ENCODE peak calls at places on chromosomes 5 and 9, in ten cellular contexts. One of them, this sample, is unnamed.

GRCh38 chr9:70589571-70590263 is 175.3 kb upstream of the KLF9 start:
- DNase-seq in kidney: no peak
- DNase-seq in DND-41: no peak
- DNase-seq in heart left ventricle: no peak
- DNase-seq in left ventricle myocardium inferior: peak; percentile 52
- DNase-seq in H7: no peak
- DNase-seq in HCT116: no peak
- DNase-seq in heart right ventricle: peak; percentile 21
- DNase-seq in body of pancreas: no peak
- DNase-seq in bronchial epithelial cell: peak; percentile 27
- DNase-seq in this sample: no peak

GRCh38 chr5:38755171-38755570 is 90.6 kb upstream of the OSMR start:
- DNase-seq in kidney: no peak
- DNase-seq in DND-41: no peak
- DNase-seq in heart left ventricle: no peak
- DNase-seq in left ventricle myocardium inferior: no peak
- DNase-seq in H7: no peak
- DNase-seq in HCT116: no peak
- DNase-seq in heart right ventricle: no peak
- DNase-seq in body of pancreas: no peak
- DNase-seq in bronchial epithelial cell: peak; percentile 3
- DNase-seq in this sample: no peak

GRCh38 chr9:85290019-85290418 is 451.7 kb downstream of the AGTPBP1 start:
- DNase-seq in kidney: no peak
- DNase-seq in DND-41: peak; percentile 87
- DNase-seq in heart left ventricle: no peak
- DNase-seq in left ventricle myocardium inferior: no peak
- DNase-seq in H7: no peak
- DNase-seq in HCT116: no peak
- DNase-seq in heart right ventricle: no peak
- DNase-seq in body of pancreas: no peak
- DNase-seq in bronchial epithelial cell: no peak
- DNase-seq in this sample: no peak

GRCh38 chr5:80193421-80193820 is 62.4 kb downstream of the SERINC5 start:
- DNase-seq in kidney: no peak
- DNase-seq in DND-41: no peak
- DNase-seq in heart left ventricle: no peak
- DNase-seq in left ventricle myocardium inferior: no peak
- DNase-seq in H7: no peak
- DNase-seq in HCT116: no peak
- DNase-seq in heart right ventricle: no peak
- DNase-seq in body of pancreas: no peak
- DNase-seq in bronchial epithelial cell: no peak
- DNase-seq in this sample: no peak

GRCh38 chr5:36683821-36684434 is 77.5 kb downstream of the SLC1A3 start:
- DNase-seq in kidney: peak; percentile 74
- DNase-seq in DND-41: no peak
- DNase-seq in heart left ventricle: no peak
- DNase-seq in left ventricle myocardium inferior: peak; percentile 60
- DNase-seq in H7: no peak
- DNase-seq in HCT116: no peak
- DNase-seq in heart right ventricle: peak; percentile 55
- DNase-seq in body of pancreas: no peak
- DNase-seq in bronchial epithelial cell: no peak
- DNase-seq in this sample: no peak

GRCh38 chr5:116507051-116507537 is 67.5 kb downstream of the SEMA6A start:
- DNase-seq in kidney: no peak
- DNase-seq in DND-41: no peak
- DNase-seq in heart left ventricle: no peak
- DNase-seq in left ventricle myocardium inferior: no peak
- DNase-seq in H7: no peak
- DNase-seq in HCT116: no peak
- DNase-seq in heart right ventricle: no peak
- DNase-seq in body of pancreas: no peak
- DNase-seq in bronchial epithelial cell: no peak
- DNase-seq in this sample: no peak

GRCh38 chr5:144183254-144183889 is 12.7 kb downstream of the KCTD16 start:
- DNase-seq in kidney: no peak
- DNase-seq in DND-41: no peak
- DNase-seq in heart left ventricle: no peak
- DNase-seq in left ventricle myocardium inferior: no peak
- DNase-seq in H7: peak; percentile 19
- DNase-seq in HCT116: no peak
- DNase-seq in heart right ventricle: no peak
- DNase-seq in body of pancreas: no peak
- DNase-seq in bronchial epithelial cell: peak; percentile 54
- DNase-seq in this sample: no peak

GRCh38 chr5:19630875-19631274 is 357.1 kb downstream of the CDH18 start:
- DNase-seq in kidney: no peak
- DNase-seq in DND-41: no peak
- DNase-seq in heart left ventricle: no peak
- DNase-seq in left ventricle myocardium inferior: no peak
- DNase-seq in H7: no peak
- DNase-seq in HCT116: no peak
- DNase-seq in heart right ventricle: no peak
- DNase-seq in body of pancreas: no peak
- DNase-seq in bronchial epithelial cell: no peak
- DNase-seq in this sample: no peak

GRCh38 chr5:127757576-127757975 is 54.4 kb downstream of the CCDC192 start:
- DNase-seq in kidney: no peak
- DNase-seq in DND-41: no peak
- DNase-seq in heart left ventricle: no peak
- DNase-seq in left ventricle myocardium inferior: no peak
- DNase-seq in H7: peak; percentile 43
- DNase-seq in HCT116: peak; percentile 48
- DNase-seq in heart right ventricle: no peak
- DNase-seq in body of pancreas: peak; percentile 26
- DNase-seq in bronchial epithelial cell: peak; percentile 67
- DNase-seq in this sample: no peak

GRCh38 chr5:88108490-88109279 is 160.0 kb downstream of the TMEM161B start:
- DNase-seq in kidney: no peak
- DNase-seq in DND-41: no peak
- DNase-seq in heart left ventricle: no peak
- DNase-seq in left ventricle myocardium inferior: no peak
- DNase-seq in H7: no peak
- DNase-seq in HCT116: no peak
- DNase-seq in heart right ventricle: no peak
- DNase-seq in body of pancreas: no peak
- DNase-seq in bronchial epithelial cell: no peak
- DNase-seq in this sample: no peak

GRCh38 chr5:106634375-106634774 is 1036.4 kb downstream of the EFNA5 start:
- DNase-seq in kidney: no peak
- DNase-seq in DND-41: no peak
- DNase-seq in heart left ventricle: no peak
- DNase-seq in left ventricle myocardium inferior: no peak
- DNase-seq in H7: no peak
- DNase-seq in HCT116: no peak
- DNase-seq in heart right ventricle: no peak
- DNase-seq in body of pancreas: no peak
- DNase-seq in bronchial epithelial cell: no peak
- DNase-seq in this sample: no peak

GRCh38 chr9:99101271-99101670 is 3.6 kb upstream of the TGFBR1 start:
- DNase-seq in kidney: no peak
- DNase-seq in DND-41: no peak
- DNase-seq in heart left ventricle: no peak
- DNase-seq in left ventricle myocardium inferior: no peak
- DNase-seq in H7: no peak
- DNase-seq in HCT116: no peak
- DNase-seq in heart right ventricle: no peak
- DNase-seq in body of pancreas: no peak
- DNase-seq in bronchial epithelial cell: peak; percentile 66
- DNase-seq in this sample: no peak

GRCh38 chr9:130226112-130226511 is 39.4 kb upstream of the HMCN2 start:
- DNase-seq in kidney: peak; percentile 61
- DNase-seq in DND-41: no peak
- DNase-seq in heart left ventricle: no peak
- DNase-seq in left ventricle myocardium inferior: no peak
- DNase-seq in H7: peak; percentile 5
- DNase-seq in HCT116: no peak
- DNase-seq in heart right ventricle: no peak
- DNase-seq in body of pancreas: no peak
- DNase-seq in bronchial epithelial cell: no peak
- DNase-seq in this sample: no peak

GRCh38 chr9:127181315-127181580 is 58.8 kb upstream of the ANGPTL2 start:
- DNase-seq in kidney: peak; percentile 52
- DNase-seq in DND-41: no peak
- DNase-seq in heart left ventricle: peak; percentile 19
- DNase-seq in left ventricle myocardium inferior: no peak
- DNase-seq in H7: no peak
- DNase-seq in HCT116: no peak
- DNase-seq in heart right ventricle: no peak
- DNase-seq in body of pancreas: peak; percentile 2
- DNase-seq in bronchial epithelial cell: no peak
- DNase-seq in this sample: no peak

DNA sequence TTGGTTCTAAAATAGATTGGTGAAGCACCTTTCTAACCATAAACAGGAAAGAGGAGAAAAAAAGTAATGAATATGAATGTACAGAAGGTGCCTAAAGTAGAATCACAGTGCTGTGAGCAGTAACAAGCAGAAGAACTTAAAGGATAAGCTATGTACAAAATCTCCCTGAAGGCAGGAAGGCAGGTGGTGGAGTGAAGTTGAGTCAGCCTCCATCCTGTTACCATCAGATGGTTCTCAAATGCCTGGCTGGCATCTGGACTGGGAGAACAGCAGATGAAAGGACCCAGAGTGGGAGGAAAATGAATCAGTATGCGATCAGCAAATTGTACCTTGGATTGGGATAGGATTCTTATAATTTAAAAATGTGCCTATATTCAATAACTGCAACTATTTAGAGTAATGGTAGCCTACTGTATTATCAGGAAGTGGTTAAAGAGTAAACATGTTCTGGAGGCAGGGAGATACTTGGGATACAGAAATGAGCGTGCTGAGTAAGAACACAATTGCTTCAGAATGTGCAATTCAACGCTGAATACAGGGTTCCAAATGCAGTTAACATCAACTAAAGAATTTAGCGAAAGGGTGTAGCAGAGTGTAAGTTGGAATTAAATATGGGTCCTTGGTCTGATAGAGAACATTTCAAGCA is 21.1 kb upstream of the FER start:
- DNase-seq in kidney: no peak
- DNase-seq in DND-41: no peak
- DNase-seq in heart left ventricle: no peak
- DNase-seq in left ventricle myocardium inferior: no peak
- DNase-seq in H7: no peak
- DNase-seq in HCT116: no peak
- DNase-seq in heart right ventricle: no peak
- DNase-seq in body of pancreas: no peak
- DNase-seq in bronchial epithelial cell: peak; percentile 83
- DNase-seq in this sample: no peak
- H3K4me3 ChIP-seq in kidney: peak overlapping the region; percentile 88
- H3K4me3 ChIP-seq in DND-41: no peak overlapping the region
- H3K4me3 ChIP-seq in heart left ventricle: peak overlapping the region; percentile 80
- H3K4me3 ChIP-seq in left ventricle myocardium inferior: peak overlapping the region; percentile 86
- H3K4me3 ChIP-seq in H7: no peak overlapping the region
- H3K4me3 ChIP-seq in HCT116: no peak overlapping the region
- H3K4me3 ChIP-seq in heart right ventricle: peak overlapping the region; percentile 74
- H3K4me3 ChIP-seq in body of pancreas: no peak overlapping the region
- H3K4me3 ChIP-seq in bronchial epithelial cell: no peak overlapping the region
- H3K4me3 ChIP-seq in this sample: no peak overlapping the region

DNA sequence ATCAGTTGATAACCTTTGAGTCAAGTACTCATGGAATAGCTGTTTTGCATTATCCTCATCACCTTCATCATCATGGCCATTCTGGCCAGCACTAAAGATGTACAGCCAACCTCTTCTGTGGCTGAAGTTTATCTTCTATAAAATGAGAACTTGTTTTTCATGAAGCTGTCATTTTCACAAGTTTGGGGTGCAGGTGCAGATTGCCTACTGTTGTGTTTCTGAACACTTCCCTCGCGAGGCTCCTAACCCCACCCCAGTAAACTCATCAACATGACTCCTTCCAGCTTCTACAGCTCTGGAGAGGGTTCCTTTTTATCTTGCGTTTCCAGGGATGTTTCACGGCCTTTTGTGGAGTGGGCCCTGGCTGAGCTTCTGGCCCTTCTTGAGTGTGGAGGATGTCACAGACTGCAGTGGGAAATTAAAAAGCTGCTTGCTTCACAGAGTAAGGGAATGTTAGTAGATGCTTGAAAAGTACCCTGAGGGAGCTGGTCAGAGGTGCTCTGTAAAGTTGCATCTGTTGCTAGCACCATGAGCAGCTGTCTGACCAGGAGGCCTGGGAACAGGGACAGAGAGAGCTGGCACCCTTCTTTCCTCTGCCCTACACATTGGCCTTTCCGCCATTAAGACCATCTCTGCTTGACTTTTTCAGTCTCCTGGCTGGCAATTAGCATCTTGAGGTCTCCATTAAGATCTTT is 24.9 kb downstream of the SYK start:
- DNase-seq in kidney: no peak
- DNase-seq in DND-41: no peak
- DNase-seq in heart left ventricle: no peak
- DNase-seq in left ventricle myocardium inferior: no peak
- DNase-seq in H7: no peak
- DNase-seq in HCT116: no peak
- DNase-seq in heart right ventricle: no peak
- DNase-seq in body of pancreas: no peak
- DNase-seq in bronchial epithelial cell: no peak
- DNase-seq in this sample: no peak
- H3K36me3 ChIP-seq in kidney: no peaks in the 10 kb centered on the region
- H3K36me3 ChIP-seq in DND-41: no peaks in the 10 kb centered on the region
- H3K36me3 ChIP-seq in heart left ventricle: no peaks in the 10 kb centered on the region
- H3K36me3 ChIP-seq in left ventricle myocardium inferior: peaks cover 4% of the 10 kb centered on the region
- H3K36me3 ChIP-seq in H7: no peaks in the 10 kb centered on the region
- H3K36me3 ChIP-seq in HCT116: no peaks in the 10 kb centered on the region
- H3K36me3 ChIP-seq in heart right ventricle: no peaks in the 10 kb centered on the region
- H3K36me3 ChIP-seq in body of pancreas: no peaks in the 10 kb centered on the region
- H3K36me3 ChIP-seq in bronchial epithelial cell: peaks cover 3% of the 10 kb centered on the region
- H3K36me3 ChIP-seq in this sample: no peaks in the 10 kb centered on the region

GRCh38 chr5:74250304-74251102 is 390.0 kb downstream of the ENC1 start:
- DNase-seq in kidney: no peak
- DNase-seq in DND-41: no peak
- DNase-seq in heart left ventricle: no peak
- DNase-seq in left ventricle myocardium inferior: no peak
- DNase-seq in H7: no peak
- DNase-seq in HCT116: no peak
- DNase-seq in heart right ventricle: no peak
- DNase-seq in body of pancreas: no peak
- DNase-seq in bronchial epithelial cell: no peak
- DNase-seq in this sample: no peak
- H3K4me3 ChIP-seq in kidney: no peak overlapping the region
- H3K4me3 ChIP-seq in DND-41: no peak overlapping the region
- H3K4me3 ChIP-seq in heart left ventricle: no peak overlapping the region
- H3K4me3 ChIP-seq in left ventricle myocardium inferior: no peak overlapping the region
- H3K4me3 ChIP-seq in H7: no peak overlapping the region
- H3K4me3 ChIP-seq in HCT116: no peak overlapping the region
- H3K4me3 ChIP-seq in heart right ventricle: no peak overlapping the region
- H3K4me3 ChIP-seq in body of pancreas: no peak overlapping the region
- H3K4me3 ChIP-seq in bronchial epithelial cell: no peak overlapping the region
- H3K4me3 ChIP-seq in this sample: no peak overlapping the region

DNA sequence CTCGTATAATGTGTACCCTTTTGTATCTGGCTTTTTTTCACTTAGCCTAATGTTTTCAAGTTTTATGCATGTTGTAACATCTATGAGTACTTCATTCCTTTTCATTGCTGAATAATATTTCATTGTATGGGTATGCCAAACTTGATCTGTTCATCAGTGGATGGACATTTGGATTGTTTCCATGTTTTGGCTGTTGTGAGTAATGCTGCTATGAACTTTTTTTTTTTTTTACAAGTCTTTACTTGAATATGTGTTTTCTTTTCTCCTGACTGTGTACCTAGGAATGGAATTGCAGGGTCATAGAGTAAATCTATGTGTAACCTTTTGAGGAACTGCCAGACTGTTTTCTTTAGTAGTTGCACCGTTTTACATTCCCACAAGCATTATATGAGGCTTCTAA is 52.4 kb downstream of the MTREX start:
- DNase-seq in kidney: no peak
- DNase-seq in DND-41: no peak
- DNase-seq in heart left ventricle: no peak
- DNase-seq in left ventricle myocardium inferior: no peak
- DNase-seq in H7: no peak
- DNase-seq in HCT116: no peak
- DNase-seq in heart right ventricle: no peak
- DNase-seq in body of pancreas: no peak
- DNase-seq in bronchial epithelial cell: peak; percentile 87
- DNase-seq in this sample: no peak
- H3K36me3 ChIP-seq in kidney: peaks cover 22% of the 10 kb centered on the region
- H3K36me3 ChIP-seq in DND-41: peaks cover 61% of the 10 kb centered on the region
- H3K36me3 ChIP-seq in heart left ventricle: peaks cover 7% of the 10 kb centered on the region
- H3K36me3 ChIP-seq in left ventricle myocardium inferior: peaks cover 52% of the 10 kb centered on the region
- H3K36me3 ChIP-seq in H7: peaks cover 9% of the 10 kb centered on the region
- H3K36me3 ChIP-seq in HCT116: peaks cover 13% of the 10 kb centered on the region
- H3K36me3 ChIP-seq in heart right ventricle: peaks cover 70% of the 10 kb centered on the region
- H3K36me3 ChIP-seq in body of pancreas: peaks cover 10% of the 10 kb centered on the region
- H3K36me3 ChIP-seq in bronchial epithelial cell: peaks cover 10% of the 10 kb centered on the region
- H3K36me3 ChIP-seq in this sample: peaks cover 7% of the 10 kb centered on the region